ENCODE peak calls at places on chromosomes 16 and 17, in four cellular contexts. A is psoas muscle, T is brain microvascular endothelial cell, H is mammary epithelial cell. R is an unnamed sample. For H3K36me3, the result is how much of the 10 kb centered on the place peaks cover.

GRCh38 chr16:80171746-80172145 is 369.0 kb upstream of the DYNLRB2 start:
- DNase-seq in H (no peak), A (no peak), T (no peak), R (no peak)

GRCh38 chr17:7235693-7236665 is 1.7 kb upstream of the DVL2 start:
- DNase-seq in T (peak), H (peak), A (peak), R (peak)

GRCh38 chr16:80142276-80142675 is 398.5 kb upstream of the DYNLRB2 start:
- DNase-seq in H (no peak), T (no peak), A (no peak), R (no peak)

GRCh38 chr16:78183437-78183836 is 84.0 kb downstream of the WWOX start:
- DNase-seq in T (no peak), A (no peak), H (no peak), R (no peak)

GRCh38 chr17:17750881-17751280 is 69.6 kb downstream of the RAI1 start:
- DNase-seq in A (no peak), H (no peak), T (no peak), R (no peak)

GRCh38 chr16:64122177-64122576 is 999.7 kb downstream of the CDH11 start:
- DNase-seq in T (no peak), H (peak), A (no peak), R (no peak)

GRCh38 chr16:89863741-89864391 is 9.5 kb upstream of the TCF25 start:
- DNase-seq in A (no peak), T (peak), H (peak), R (peak)

GRCh38 chr17:951388-952132 is 28.0 kb downstream of the NXN start:
- DNase-seq in A (peak), H (peak), T (peak), R (peak)

GRCh38 chr16:89903908-89904515 is 14.7 kb upstream of the MC1R start:
- DNase-seq in H (no peak), A (no peak), T (no peak), R (no peak)

GRCh38 chr16:55765161-55765560 is 67.7 kb downstream of the CES1 start:
- DNase-seq in A (no peak), H (no peak), T (no peak), R (no peak)

GRCh38 chr16:66070140-66070887 is 296.2 kb upstream of the CDH5 start:
- DNase-seq in H (no peak), T (no peak), A (peak), R (no peak)

GRCh38 chr16:11058820-11059219 is 114.5 kb downstream of the CLEC16A start:
- DNase-seq in H (no peak), A (no peak), T (no peak), R (no peak)

GRCh38 chr16:49051626-49052025 is 230.0 kb downstream of the CBLN1 start:
- DNase-seq in H (no peak), T (no peak), A (no peak), R (no peak)

GRCh38 chr16:23079683-23080221 is 69.5 kb downstream of the USP31 start:
- DNase-seq in T (no peak), A (no peak), H (peak), R (peak)

GRCh38 chr17:33200587-33200986 is 92.5 kb downstream of the ASIC2 start:
- DNase-seq in A (no peak), H (peak), T (peak), R (peak)
- TF ChIP-seq CTCF in A (no peak), H (peak), T (no peak), R (no peak)

GRCh38 chr16:31877876-31878642 is 4.5 kb downstream of the ZNF267 start:
- DNase-seq in H (no peak), T (no peak), A (no peak), R (no peak)
- H3K36me3 ChIP-seq in H (under half), T (under half), A (under half), R (under half)

GRCh38 chr16:84836234-84836647 is 16.5 kb downstream of the CRISPLD2 start:
- DNase-seq in A (peak), T (peak), H (peak), R (peak)

GRCh38 chr16:84839054-84839453 is 19.3 kb downstream of the CRISPLD2 start:
- DNase-seq in H (peak), A (no peak), T (peak), R (peak)

GRCh38 chr16:84839956-84840355 is 20.2 kb downstream of the CRISPLD2 start:
- DNase-seq in A (no peak), T (peak), H (peak), R (no peak)

GRCh38 chr16:84836967-84837366 is 17.2 kb downstream of the CRISPLD2 start:
- DNase-seq in A (no peak), T (no peak), H (no peak), R (no peak)

GRCh38 chr16:84838383-84838948 is 18.7 kb downstream of the CRISPLD2 start:
- DNase-seq in T (no peak), A (no peak), H (no peak), R (no peak)
- TF ChIP-seq CTCF in T (no peak), A (no peak), H (no peak), R (no peak)

DNA sequence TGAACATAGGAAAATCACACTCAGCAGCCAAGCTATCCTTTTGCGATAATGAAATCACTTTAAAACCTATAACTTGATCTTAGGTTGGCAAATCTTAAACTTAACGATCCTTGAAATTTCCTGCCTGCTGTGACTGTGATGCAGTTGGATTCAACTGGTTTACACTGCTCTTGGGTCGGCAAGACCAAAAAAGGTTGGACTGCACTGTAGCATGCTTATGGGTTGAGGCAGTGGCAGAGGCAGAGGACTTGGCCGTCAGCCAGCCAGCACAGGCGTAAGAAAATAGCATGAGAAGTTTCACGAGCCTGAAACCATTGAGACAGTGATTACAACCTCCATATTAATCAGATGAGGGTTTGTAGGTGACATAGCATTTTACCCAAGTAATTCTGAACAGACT is 21.4 kb downstream of the WSB1 start:
- DNase-seq in T (peak), H (peak), A (peak), R (no peak)
- H3K36me3 ChIP-seq in T (half or more), H (under half), A (half or more), R (under half)

DNA sequence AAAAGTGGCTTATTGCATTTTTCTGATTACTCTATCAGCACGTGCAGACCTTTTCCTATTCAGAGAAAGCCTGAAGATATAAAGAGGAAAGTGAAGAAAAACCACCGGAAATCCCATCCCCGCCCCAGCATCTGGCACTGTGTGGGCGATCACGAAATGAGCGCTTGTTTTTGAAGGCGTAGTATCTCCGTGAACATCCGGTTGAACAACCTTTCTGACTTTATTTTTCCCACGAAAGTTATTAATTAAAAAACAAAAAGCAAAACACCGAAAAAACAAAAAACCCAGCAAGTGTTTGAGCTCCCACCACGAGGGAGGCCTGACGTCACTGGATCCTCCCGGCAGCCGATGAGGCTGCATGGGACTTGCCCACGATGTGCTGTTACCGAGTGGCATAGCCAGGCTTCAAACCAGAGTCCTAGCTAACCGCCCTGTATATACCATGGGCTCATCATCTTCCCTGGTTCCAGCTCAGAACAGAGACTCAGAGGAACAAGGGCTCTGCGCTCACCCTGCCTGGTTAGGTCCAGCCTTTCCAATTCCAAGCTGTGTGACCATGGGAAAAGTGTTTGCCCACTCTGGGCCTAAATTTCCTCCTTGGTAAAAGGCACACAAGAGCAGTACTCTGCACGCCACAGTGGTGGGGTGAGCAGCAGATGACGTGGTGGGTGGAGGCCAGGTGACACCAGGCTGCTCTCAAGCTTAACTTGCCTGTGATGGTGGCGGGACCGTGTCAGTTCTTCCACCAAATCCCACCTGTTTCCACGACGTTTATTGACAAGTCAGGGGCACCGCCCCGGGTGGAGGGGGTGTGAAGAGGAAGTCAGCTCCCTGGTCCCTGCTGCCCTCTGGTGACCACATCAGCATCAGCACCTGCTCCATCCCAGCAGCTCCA is 34.3 kb upstream of the IL21R start:
- DNase-seq in T (peak), H (peak), A (peak), R (peak)
- TF ChIP-seq CTCF in T (peak), H (peak), A (peak), R (peak)